ENCODE peak calls at places on chromosomes 7 and 10, in five cellular contexts. Y, J, S, V and G are unnamed samples.
A peak's percentile ranks its signal among the peaks of the same experiment; 100 is the strongest.

GRCh38 chr7:148472406-148472805 is 118.2 kb upstream of the C7orf33 start:
- DNase-seq in Y (no peak), J (peak; percentile 70), S (no peak), V (no peak), G (no peak)

GRCh38 chr10:133326745-133327650 is 9.7 kb downstream of the CALY start:
- DNase-seq in Y (peak; percentile 52), J (no peak), S (peak; percentile 40), V (no peak), G (no peak)

GRCh38 chr7:13641699-13642098 is 347.8 kb downstream of the ETV1 start:
- DNase-seq in Y (peak; percentile 71), J (peak; percentile 9), S (no peak), V (peak; percentile 89), G (no peak)

GRCh38 chr7:153433223-153433622 is 619.0 kb upstream of the DPP6 start:
- DNase-seq in Y (no peak), J (no peak), S (no peak), V (no peak), G (no peak)

GRCh38 chr10:25078659-25079429 is 62.4 kb downstream of the THNSL1 start:
- DNase-seq in Y (peak; percentile 23), J (no peak), S (no peak), V (peak; percentile 35), G (no peak)

GRCh38 chr10:4054651-4055435 is 269.8 kb upstream of the KLF6 start:
- DNase-seq in Y (no peak), J (no peak), S (no peak), V (no peak), G (no peak)

GRCh38 chr7:138691166-138691565 is 10.0 kb downstream of the SVOPL start:
- DNase-seq in Y (no peak), J (no peak), S (no peak), V (no peak), G (no peak)

GRCh38 chr10:78520737-78521430 is 487.2 kb downstream of the RPS24 start:
- DNase-seq in Y (peak; percentile 62), J (peak; percentile 84), S (no peak), V (peak; percentile 28), G (peak; percentile 26)

GRCh38 chr10:57260175-57260574 is 899.1 kb upstream of the ZWINT start:
- DNase-seq in Y (no peak), J (peak; percentile 19), S (no peak), V (no peak), G (no peak)

GRCh38 chr7:5677538-5678294 is 103.7 kb downstream of the RNF216 start:
- DNase-seq in Y (peak; percentile 68), J (peak; percentile 78), S (peak; percentile 68), V (peak; percentile 85), G (no peak)

GRCh38 chr10:59648711-59649201 is 60.9 kb downstream of the SLC16A9 start:
- DNase-seq in Y (peak; percentile 73), J (no peak), S (no peak), V (peak; percentile 61), G (no peak)

GRCh38 chr7:84998665-84999064 is 188.2 kb downstream of the SEMA3D start:
- DNase-seq in Y (no peak), J (no peak), S (no peak), V (no peak), G (no peak)

GRCh38 chr7:107122483-107122882 is 46.3 kb upstream of the HBP1 start:
- DNase-seq in Y (no peak), J (no peak), S (no peak), V (peak; percentile 17), G (no peak)

GRCh38 chr10:12180221-12180974 is 15.3 kb downstream of the NUDT5 start:
- DNase-seq in Y (no peak), J (peak; percentile 19), S (no peak), V (no peak), G (no peak)

GRCh38 chr7:97011536-97012292 is 6.4 kb downstream of the DLX6 start:
- DNase-seq in Y (no peak), J (no peak), S (no peak), V (no peak), G (no peak)

GRCh38 chr10:92064506-92064905 is 140.9 kb downstream of the BTAF1 start:
- DNase-seq in Y (peak; percentile 35), J (no peak), S (no peak), V (peak; percentile 26), G (no peak)

GRCh38 chr7:113099284-113099919 is 12.8 kb upstream of the GPR85 start:
- DNase-seq in Y (no peak), J (peak; percentile 94), S (no peak), V (no peak), G (no peak)

GRCh38 chr7:48337012-48337621 is 165.9 kb downstream of the ABCA13 start:
- DNase-seq in Y (peak; percentile 9), J (peak; percentile 60), S (no peak), V (peak; percentile 57), G (no peak)

GRCh38 chr7:31651800-31652326 is 35.2 kb upstream of the PPP1R17 start:
- DNase-seq in Y (no peak), J (no peak), S (no peak), V (no peak), G (no peak)

GRCh38 chr10:75422913-75423312 is 8.5 kb upstream of the LRMDA start:
- DNase-seq in Y (no peak), J (no peak), S (no peak), V (no peak), G (no peak)

GRCh38 chr7:156998988-156999610 is 11.4 kb downstream of the MNX1 start:
- DNase-seq in Y (no peak), J (no peak), S (no peak), V (no peak), G (peak; percentile 60)

GRCh38 chr7:141752634-141753033 is 11.3 kb upstream of the TAS2R3 start:
- DNase-seq in Y (no peak), J (peak; percentile 15), S (no peak), V (peak; percentile 26), G (no peak)

GRCh38 chr10:23405540-23405939 is 33.3 kb upstream of the OTUD1 start:
- DNase-seq in Y (peak; percentile 43), J (no peak), S (no peak), V (peak; percentile 7), G (no peak)

GRCh38 chr10:130961506-130962239 is 349.8 kb downstream of the TCERG1L start:
- DNase-seq in Y (no peak), J (no peak), S (no peak), V (no peak), G (no peak)

GRCh38 chr10:28632597-28632940 is 44.8 kb upstream of the BAMBI start:
- DNase-seq in Y (peak; percentile 56), J (no peak), S (no peak), V (no peak), G (no peak)

GRCh38 chr7:133670250-133670649 is 417.4 kb downstream of the EXOC4 start:
- DNase-seq in Y (no peak), J (no peak), S (no peak), V (no peak), G (no peak)

GRCh38 chr10:49212783-49213182 is 24.6 kb upstream of the TMEM273 start:
- DNase-seq in Y (no peak), J (no peak), S (no peak), V (no peak), G (no peak)

GRCh38 chr7:37970211-37970610 is 49.8 kb downstream of the EPDR1 start:
- DNase-seq in Y (no peak), J (no peak), S (no peak), V (no peak), G (no peak)

GRCh38 chr7:142152076-142152475 is 40.6 kb downstream of the MGAM2 start:
- DNase-seq in Y (no peak), J (no peak), S (no peak), V (no peak), G (no peak)

DNA sequence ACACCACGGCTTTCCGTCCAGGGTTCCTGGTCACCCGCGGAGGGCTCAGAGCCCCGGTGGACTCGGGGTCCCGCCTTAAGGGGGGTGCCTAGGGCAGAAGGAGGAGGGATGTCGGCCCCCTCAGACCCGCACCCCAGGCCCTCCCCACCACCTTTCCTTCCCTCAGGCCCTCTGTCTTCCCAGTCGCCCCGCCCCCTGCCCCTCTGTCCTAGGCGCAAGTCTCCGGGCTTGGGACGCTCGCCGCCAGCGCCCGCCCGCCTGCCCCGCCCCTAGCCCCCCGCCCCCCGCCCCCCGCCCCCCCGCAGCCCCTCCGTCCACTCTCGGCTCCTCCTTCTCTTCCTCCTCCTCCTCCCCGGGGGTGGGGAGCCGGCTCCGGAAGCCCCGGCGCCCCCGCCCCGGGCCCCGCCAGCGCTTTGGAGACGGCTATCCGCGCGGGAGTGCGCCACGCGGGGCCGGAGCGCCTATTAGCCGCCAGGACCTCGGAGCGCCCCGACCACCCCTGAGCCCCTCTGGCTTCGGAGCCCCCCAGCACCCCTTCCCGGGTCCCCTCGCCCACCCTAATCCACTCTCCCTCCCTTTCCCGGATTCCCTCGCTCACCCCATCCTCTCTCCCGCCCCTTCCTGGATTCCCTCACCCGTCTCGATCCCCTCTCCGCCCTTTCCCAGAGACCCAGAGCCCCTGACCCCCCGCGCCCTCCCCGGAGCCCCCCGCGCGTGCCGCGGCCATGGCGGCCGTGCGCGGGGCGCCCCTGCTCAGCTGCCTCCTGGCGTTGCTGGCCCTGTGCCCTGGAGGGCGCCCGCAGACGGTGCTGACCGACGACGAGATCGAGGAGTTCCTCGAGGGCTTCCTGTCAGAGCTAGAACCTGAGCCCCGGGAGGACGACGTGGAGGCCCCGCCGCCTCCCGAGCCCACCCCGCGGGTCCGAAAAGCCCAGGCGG is at the start of gene AEBP1:
- DNase-seq in Y (peak; percentile 46), J (no peak), S (no peak), V (peak; percentile 33), G (no peak)
- TF ChIP-seq CTCF in Y (no peak), J (no peak), S (no peak), V (no peak), G (no peak)

GRCh38 chr7:105336009-105336408 is 52.7 kb downstream of the SRPK2 start:
- DNase-seq in Y (no peak), J (peak; percentile 19), S (no peak), V (peak; percentile 41), G (no peak)
- TF ChIP-seq CTCF in Y (peak; percentile 3), J (no peak), S (peak; percentile 30), V (peak; percentile 21), G (no peak)

GRCh38 chr10:95286707-95287106 is 4.1 kb downstream of the PDLIM1 start:
- DNase-seq in Y (no peak), J (peak; percentile 34), S (no peak), V (no peak), G (no peak)
- TF ChIP-seq CTCF in Y (no peak), J (no peak), S (no peak), V (no peak), G (no peak)

DNA sequence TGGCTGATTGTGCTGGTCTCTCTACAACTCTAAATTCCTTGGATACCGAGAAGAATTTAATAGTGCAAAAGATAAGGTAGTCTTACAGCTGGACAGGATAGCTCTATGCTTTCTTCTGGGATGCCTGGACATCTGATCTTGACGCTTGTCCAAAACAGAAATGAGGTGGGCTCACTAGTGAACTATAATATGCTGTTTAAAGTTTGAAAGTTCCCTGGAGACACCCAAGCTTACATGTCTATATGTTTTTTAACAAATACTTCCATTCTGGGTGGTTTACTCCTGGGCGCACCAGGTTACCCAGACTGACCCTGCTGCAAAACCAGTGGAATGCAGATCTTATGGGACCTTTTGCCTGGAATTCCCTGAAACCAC is 702.1 kb upstream of the COBL start:
- DNase-seq in Y (no peak), J (no peak), S (no peak), V (no peak), G (no peak)
- TF ChIP-seq CTCF in Y (no peak), J (no peak), S (no peak), V (no peak), G (no peak)